ENCODE peak calls at places on chromosome 17, in six cellular contexts. Z, I, H, N, L and P are unnamed samples.

GRCh38 chr17:70013911-70014310 is 61.1 kb upstream of the KCNJ16 start:
- DNase-seq in Z (no peak), I (no peak), H (no peak), N (no peak), L (no peak), P (no peak)

GRCh38 chr17:78117027-78117981 is 11.3 kb downstream of the TMC6 start:
- DNase-seq in Z (no peak), I (peak; percentile 37), H (no peak), N (no peak), L (peak; percentile 53), P (no peak)

GRCh38 chr17:76078859-76079576 is at the start of gene ZACN:
- DNase-seq in Z (peak; percentile 29), I (no peak), H (no peak), N (no peak), L (no peak), P (no peak)

GRCh38 chr17:2376107-2376506 is 24.8 kb downstream of the MNT start:
- DNase-seq in Z (no peak), I (no peak), H (no peak), N (no peak), L (no peak), P (no peak)

GRCh38 chr17:71111945-71112344 is 942.6 kb downstream of the KCNJ2 start:
- DNase-seq in Z (no peak), I (no peak), H (no peak), N (no peak), L (no peak), P (no peak)

GRCh38 chr17:78329263-78330059 is 30.4 kb downstream of the SOCS3 start:
- DNase-seq in Z (no peak), I (no peak), H (no peak), N (no peak), L (no peak), P (no peak)

GRCh38 chr17:49054342-49055092 is 57.3 kb downstream of the IGF2BP1 start:
- DNase-seq in Z (no peak), I (no peak), H (no peak), N (no peak), L (no peak), P (no peak)

GRCh38 chr17:2369551-2370210 is 31.2 kb downstream of the MNT start:
- DNase-seq in Z (no peak), I (peak; percentile 47), H (no peak), N (no peak), L (no peak), P (no peak)

GRCh38 chr17:28057731-28058246 is 15.3 kb downstream of the NLK start:
- DNase-seq in Z (no peak), I (no peak), H (no peak), N (no peak), L (no peak), P (no peak)

GRCh38 chr17:41492771-41493170 is 3.1 kb upstream of the KRT36 start:
- DNase-seq in Z (no peak), I (peak; percentile 33), H (no peak), N (peak; percentile 39), L (peak; percentile 32), P (no peak)

GRCh38 chr17:63531022-63531965 is 8.1 kb downstream of the KCNH6 start:
- DNase-seq in Z (no peak), I (no peak), H (no peak), N (peak; percentile 16), L (no peak), P (no peak)

GRCh38 chr17:30323262-30323894 is 10.5 kb downstream of the TMIGD1 start:
- DNase-seq in Z (no peak), I (no peak), H (peak; percentile 30), N (no peak), L (peak; percentile 22), P (no peak)

GRCh38 chr17:58308173-58308984 is 20.2 kb downstream of the TSPOAP1 start:
- DNase-seq in Z (peak; percentile 9), I (peak; percentile 16), H (no peak), N (no peak), L (no peak), P (no peak)

GRCh38 chr17:72264682-72265405 is 144.0 kb downstream of the SOX9 start:
- DNase-seq in Z (no peak), I (no peak), H (no peak), N (no peak), L (no peak), P (no peak)

GRCh38 chr17:77698903-77699615 is 259.4 kb upstream of the TNRC6C start:
- DNase-seq in Z (no peak), I (no peak), H (no peak), N (no peak), L (no peak), P (no peak)

GRCh38 chr17:68019336-68019674 is 16.2 kb upstream of the KPNA2 start:
- DNase-seq in Z (no peak), I (no peak), H (no peak), N (no peak), L (no peak), P (no peak)

GRCh38 chr17:78412403-78412802 is 34.0 kb downstream of the PGS1 start:
- DNase-seq in Z (peak; percentile 30), I (peak; percentile 27), H (no peak), N (no peak), L (no peak), P (no peak)

GRCh38 chr17:45791935-45792334 is 7.8 kb downstream of the CRHR1 start:
- DNase-seq in Z (no peak), I (no peak), H (no peak), N (no peak), L (no peak), P (no peak)

GRCh38 chr17:37494401-37494831 is 4.7 kb downstream of the DUSP14 start:
- DNase-seq in Z (no peak), I (no peak), H (no peak), N (no peak), L (no peak), P (no peak)

GRCh38 chr17:17568772-17569195 is 22.7 kb downstream of the PEMT start:
- DNase-seq in Z (peak; percentile 46), I (peak; percentile 81), H (peak; percentile 43), N (peak; percentile 76), L (peak; percentile 80), P (peak; percentile 91)

GRCh38 chr17:77316191-77316641 is 175.4 kb downstream of the SEC14L1 start:
- DNase-seq in Z (peak; percentile 37), I (peak; percentile 31), H (no peak), N (peak; percentile 92), L (peak; percentile 16), P (peak; percentile 64)

GRCh38 chr17:29136998-29137730 is 43.0 kb downstream of the MYO18A start:
- DNase-seq in Z (no peak), I (no peak), H (no peak), N (no peak), L (no peak), P (no peak)

DNA sequence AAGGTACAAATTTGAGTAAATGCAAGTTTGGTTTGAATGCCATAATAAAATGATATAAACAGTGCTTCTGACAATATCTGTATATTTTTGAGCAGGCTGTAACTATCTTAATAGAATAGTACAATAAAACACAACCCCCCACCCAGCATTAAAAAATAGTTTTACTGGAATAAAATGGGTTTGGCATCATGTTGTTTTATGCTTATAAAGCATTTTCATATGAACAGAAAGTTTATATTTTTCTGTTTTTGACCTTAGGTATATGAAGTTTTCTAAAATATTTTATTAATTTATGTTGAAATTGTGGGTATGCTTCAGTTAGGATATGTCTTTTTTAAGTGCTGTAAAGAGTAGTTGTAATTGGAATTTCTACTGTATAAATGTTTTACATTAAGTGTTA is 57.2 kb upstream of the RHBDL3 start:
- DNase-seq in Z (no peak), I (no peak), H (no peak), N (no peak), L (no peak), P (no peak)
- H3K36me3 ChIP-seq in Z (peaks cover 3% of the 10 kb centered on the region), I (peaks cover 63% of the 10 kb centered on the region), H (peaks cover 14% of the 10 kb centered on the region), N (peaks cover 42% of the 10 kb centered on the region), L (no peaks in the 10 kb centered on the region), P (peaks cover 3% of the 10 kb centered on the region)

DNA sequence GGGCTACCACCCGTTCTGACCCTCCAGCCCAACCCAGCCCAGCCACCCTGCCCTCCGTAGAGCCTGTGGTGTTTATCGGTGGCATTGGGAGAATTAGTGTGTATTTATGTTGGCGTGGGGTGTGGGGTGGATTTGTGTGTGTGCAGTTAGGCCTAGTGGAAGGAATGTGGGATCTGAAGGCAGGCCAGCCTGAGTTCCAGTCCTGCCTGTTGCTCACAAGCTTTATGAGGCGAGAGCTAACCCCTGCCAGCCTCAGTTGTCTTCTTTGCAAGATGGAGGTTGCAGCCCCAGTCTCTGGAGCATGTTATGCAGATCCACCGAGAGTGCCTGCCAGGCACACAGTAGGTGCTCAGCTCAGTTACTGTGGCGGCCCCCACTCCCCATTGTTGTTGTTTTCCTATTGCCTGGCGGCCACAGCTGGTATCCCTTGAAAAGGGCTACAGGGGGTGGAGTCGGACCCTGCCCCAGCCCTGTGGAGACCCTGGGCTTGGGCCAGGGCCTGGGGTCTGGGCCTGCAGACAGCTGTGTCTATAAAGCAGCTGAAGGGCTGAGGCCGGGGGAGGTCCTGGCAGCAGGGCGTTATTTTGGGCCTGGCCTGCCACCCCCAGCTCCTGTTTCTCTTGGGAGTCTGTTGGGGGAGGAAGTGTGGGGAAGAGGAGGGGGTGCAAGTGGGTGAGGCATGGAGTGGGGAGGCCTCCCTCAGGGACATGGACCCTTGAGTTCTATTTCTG is 5.1 kb downstream of the ERBB2 start:
- DNase-seq in Z (peak; percentile 51), I (peak; percentile 61), H (no peak), N (no peak), L (no peak), P (no peak)
- H3K4me1 ChIP-seq in Z (peaks cover 21% of the 10 kb centered on the region), I (peaks cover 48% of the 10 kb centered on the region), H (peaks cover 18% of the 10 kb centered on the region), N (no peaks in the 10 kb centered on the region), L (peaks cover 64% of the 10 kb centered on the region), P (peaks cover 49% of the 10 kb centered on the region)

GRCh38 chr17:43477832-43478634 is 5.7 kb upstream of the DHX8 start:
- DNase-seq in Z (no peak), I (no peak), H (no peak), N (no peak), L (no peak), P (no peak)
- H3K27ac ChIP-seq in Z (no peak overlapping the region), I (peak overlapping the region; percentile 9), H (no peak overlapping the region), N (no peak overlapping the region), L (no peak overlapping the region), P (no peak overlapping the region)

GRCh38 chr17:7849185-7850117 is 5.4 kb upstream of the TMEM88 start:
- DNase-seq in Z (no peak), I (no peak), H (no peak), N (peak; percentile 17), L (no peak), P (peak; percentile 58)
- H3K36me3 ChIP-seq in Z (peaks cover 82% of the 10 kb centered on the region), I (peaks cover 57% of the 10 kb centered on the region), H (peaks cover 4% of the 10 kb centered on the region), N (peaks cover 77% of the 10 kb centered on the region), L (no peaks in the 10 kb centered on the region), P (peaks cover 10% of the 10 kb centered on the region)